ENCODE peak calls at places on chromosomes 1 and 21, in seven cellular contexts. Q is spleen, I is left ventricle myocardium inferior, B is upper lobe of right lung, Y is cardiac muscle cell, D is lower lobe of right lung, G is hepatocyte. J is an unnamed sample.

GRCh38 chr1:6005276-6005917 is 13.2 kb upstream of the NPHP4 start:
- DNase-seq in Q (peak; percentile 57), I (peak; percentile 13), B (peak; percentile 42), Y (no peak), D (peak; percentile 19), G (no peak), J (no peak)

GRCh38 chr1:216686860-216687545 is 36.2 kb downstream of the ESRRG start:
- DNase-seq in Q (no peak), I (no peak), B (no peak), Y (peak; percentile 49), D (no peak), G (peak; percentile 22), J (no peak)

GRCh38 chr1:231778009-231778719 is 151.6 kb downstream of the DISC1 start:
- DNase-seq in Q (no peak), I (peak; percentile 24), B (no peak), Y (peak; percentile 57), D (peak; percentile 56), G (peak; percentile 49), J (peak; percentile 43)

GRCh38 chr1:228994691-228995090 is 259.4 kb downstream of the RHOU start:
- DNase-seq in Q (no peak), I (no peak), B (no peak), Y (no peak), D (no peak), G (no peak), J (no peak)

GRCh38 chr1:89986020-89986419 is 8.9 kb upstream of the ZNF326 start:
- DNase-seq in Q (no peak), I (no peak), B (no peak), Y (no peak), D (no peak), G (no peak), J (no peak)

GRCh38 chr1:21511579-21512522 is 2.6 kb downstream of the ALPL start:
- DNase-seq in Q (no peak), I (peak; percentile 62), B (peak; percentile 81), Y (no peak), D (peak; percentile 77), G (peak; percentile 45), J (no peak)

GRCh38 chr21:45408271-45408791 is 3.4 kb downstream of the COL18A1 start:
- DNase-seq in Q (peak; percentile 55), I (peak; percentile 13), B (no peak), Y (no peak), D (peak; percentile 39), G (no peak), J (no peak)

GRCh38 chr1:221308534-221309511 is 429.6 kb downstream of the HLX start:
- DNase-seq in Q (no peak), I (no peak), B (no peak), Y (no peak), D (no peak), G (peak; percentile 27), J (no peak)

GRCh38 chr1:175126347-175126746 is 58.7 kb downstream of the TNN start:
- DNase-seq in Q (no peak), I (no peak), B (no peak), Y (no peak), D (no peak), G (no peak), J (no peak)

GRCh38 chr1:33094971-33095604 is 14.1 kb downstream of the AZIN2 start:
- DNase-seq in Q (no peak), I (no peak), B (no peak), Y (peak; percentile 64), D (no peak), G (peak; percentile 78), J (peak; percentile 77)

DNA sequence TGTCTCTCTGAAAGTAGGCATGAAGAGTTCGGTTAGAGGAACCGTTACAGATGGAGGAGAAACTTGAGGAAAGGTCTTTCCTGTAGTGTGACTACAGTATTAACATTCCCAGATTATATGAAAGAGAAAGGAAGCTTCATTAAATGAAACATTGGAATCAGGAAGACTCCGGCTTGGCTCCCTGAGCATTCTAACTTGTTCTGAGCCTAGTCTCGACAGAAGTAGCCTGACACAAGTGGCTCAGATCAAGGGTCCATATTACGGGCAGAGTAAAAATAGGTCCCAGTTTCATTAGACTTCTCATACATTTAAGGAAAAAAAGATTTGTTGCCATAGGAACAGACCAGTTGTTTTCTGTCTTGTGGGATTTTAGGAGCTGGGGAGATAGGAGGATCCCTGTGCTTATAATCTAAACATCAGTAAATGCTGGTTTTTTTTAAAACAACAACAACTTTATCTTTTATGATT is 12.8 kb downstream of the SMAP2 start:
- DNase-seq in Q (no peak), I (no peak), B (no peak), Y (no peak), D (no peak), G (no peak), J (no peak)
- H3K4me3 ChIP-seq in Q (peak overlapping the region; percentile 1), I (peak overlapping the region; percentile 19), B (peak overlapping the region; percentile 2), Y (no peak overlapping the region), D (peak overlapping the region; percentile 22), G (no peak overlapping the region), J (no peak overlapping the region)

DNA sequence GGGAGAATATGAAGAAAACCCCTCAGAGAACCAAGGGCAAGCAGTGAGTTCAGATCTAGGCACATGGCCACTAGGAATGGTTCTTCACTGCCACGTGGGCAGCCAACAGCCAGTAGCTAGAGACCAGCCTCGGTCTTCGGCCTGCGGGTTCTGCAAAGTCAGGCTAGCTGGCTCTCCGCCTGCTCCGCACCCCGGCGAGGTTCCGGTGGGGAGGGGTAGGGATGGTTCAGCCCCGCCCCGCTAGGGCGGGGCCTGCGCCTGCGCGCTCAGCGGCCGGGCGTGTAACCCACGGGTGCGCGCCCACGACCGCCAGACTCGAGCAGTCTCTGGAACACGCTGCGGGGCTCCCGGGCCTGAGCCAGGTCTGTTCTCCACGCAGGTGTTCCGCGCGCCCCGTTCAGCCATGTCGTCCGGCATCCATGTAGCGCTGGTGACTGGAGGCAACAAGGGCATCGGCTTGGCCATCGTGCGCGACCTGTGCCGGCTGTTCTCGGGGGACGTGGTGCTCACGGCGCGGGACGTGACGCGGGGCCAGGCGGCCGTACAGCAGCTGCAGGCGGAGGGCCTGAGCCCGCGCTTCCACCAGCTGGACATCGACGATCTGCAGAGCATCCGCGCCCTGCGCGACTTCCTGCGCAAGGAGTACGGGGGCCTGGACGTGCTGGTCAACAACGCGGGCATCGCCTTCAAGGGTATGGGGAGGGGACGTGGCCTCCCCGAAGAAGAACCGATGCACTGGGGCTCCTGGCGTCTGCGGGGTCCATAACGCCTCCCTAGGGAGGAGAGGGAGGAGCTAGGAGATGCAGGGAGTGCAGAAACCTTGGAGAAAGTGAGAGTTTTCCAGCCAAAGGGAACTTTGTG is at the start of gene CBR1:
- DNase-seq in Q (peak; percentile 97), I (peak; percentile 96), B (peak; percentile 98), Y (peak; percentile 78), D (peak; percentile 97), G (peak; percentile 90), J (peak; percentile 97)
- TF ChIP-seq CTCF in Q (no peak), I (peak; percentile 19), B (no peak), Y (no peak), D (no peak), G (no peak), J (no peak)

DNA sequence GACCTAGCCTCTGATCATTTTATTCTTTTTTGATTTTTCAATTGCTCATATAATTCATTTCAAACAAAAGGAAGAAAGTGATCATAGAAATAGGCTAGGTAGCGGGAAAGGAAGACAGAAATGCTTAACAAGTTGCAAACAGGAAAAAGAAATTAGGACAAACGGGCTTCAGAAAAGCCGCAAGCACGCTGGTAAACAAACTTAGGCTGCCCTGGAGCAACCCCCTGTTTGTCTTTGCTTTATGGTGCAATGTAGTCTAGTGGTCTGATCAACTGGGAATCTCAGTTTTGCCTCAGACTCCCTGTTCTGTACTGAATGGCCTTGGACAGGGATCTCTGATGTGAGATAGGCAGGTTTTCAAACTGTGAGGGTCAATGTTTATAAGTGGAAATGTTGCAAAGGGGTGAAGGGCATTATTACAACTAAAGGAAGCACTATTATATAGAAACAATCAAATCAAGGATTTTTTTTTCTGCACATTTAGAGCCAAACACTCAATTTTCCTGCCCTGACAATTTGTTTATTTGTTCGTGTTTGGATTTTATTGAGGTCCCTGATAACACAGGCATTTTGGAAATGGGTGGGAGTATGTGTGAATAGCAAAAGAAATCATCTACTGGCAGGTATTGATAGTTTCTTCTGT is 146.8 kb upstream of the NRIP1 start:
- DNase-seq in Q (no peak), I (no peak), B (no peak), Y (no peak), D (no peak), G (no peak), J (no peak)
- H3K4me1 ChIP-seq in Q (peaks cover 41% of the 10 kb centered on the region), I (peaks cover 19% of the 10 kb centered on the region), B (peaks cover 11% of the 10 kb centered on the region), Y (peaks cover 12% of the 10 kb centered on the region), D (peaks cover 14% of the 10 kb centered on the region), G (no peaks in the 10 kb centered on the region), J (no peaks in the 10 kb centered on the region)

GRCh38 chr21:41861255-41861654 is 17.9 kb downstream of the PRDM15 start:
- DNase-seq in Q (peak; percentile 31), I (no peak), B (peak; percentile 25), Y (no peak), D (no peak), G (no peak), J (no peak)
- H3K4me3 ChIP-seq in Q (no peak overlapping the region), I (no peak overlapping the region), B (no peak overlapping the region), Y (no peak overlapping the region), D (no peak overlapping the region), G (no peak overlapping the region), J (no peak overlapping the region)

DNA sequence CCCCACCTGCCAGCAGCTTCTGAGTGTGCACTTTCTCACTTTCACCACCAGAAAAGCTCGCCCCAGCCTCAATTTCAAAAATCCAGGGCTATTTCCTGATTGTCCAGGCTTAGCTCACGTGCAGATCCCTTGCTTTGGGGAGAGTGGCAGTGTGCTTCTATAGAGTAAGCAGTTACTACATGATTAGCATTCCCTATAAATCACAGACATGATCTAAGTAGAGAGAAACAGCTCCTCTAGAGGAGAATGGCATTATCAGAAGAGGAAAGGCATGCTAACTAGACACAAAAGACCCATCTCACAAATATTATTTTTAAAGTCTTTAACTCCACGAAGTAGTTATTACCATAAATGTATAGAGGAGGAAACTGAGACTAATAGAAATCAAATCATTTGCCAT is 455.9 kb upstream of the PKN2 start:
- DNase-seq in Q (no peak), I (no peak), B (no peak), Y (no peak), D (no peak), G (peak; percentile 14), J (no peak)
- TF ChIP-seq CTCF in Q (no peak), I (no peak), B (no peak), Y (no peak), D (no peak), G (peak; percentile 35), J (no peak)

GRCh38 chr1:25643962-25644361 is 27.4 kb downstream of the MAN1C1 start:
- DNase-seq in Q (no peak), I (no peak), B (no peak), Y (no peak), D (no peak), G (no peak), J (no peak)
- H3K4me1 ChIP-seq in Q (peaks cover 64% of the 10 kb centered on the region), I (peaks cover 82% of the 10 kb centered on the region), B (peaks cover 21% of the 10 kb centered on the region), Y (peaks cover 16% of the 10 kb centered on the region), D (peaks cover 21% of the 10 kb centered on the region), G (no peaks in the 10 kb centered on the region), J (no peaks in the 10 kb centered on the region)

GRCh38 chr1:39890880-39891279 is 7.6 kb upstream of the TRIT1 start:
- DNase-seq in Q (no peak), I (no peak), B (no peak), Y (no peak), D (no peak), G (no peak), J (no peak)

GRCh38 chr1:39890267-39890666 is 7.0 kb upstream of the TRIT1 start:
- DNase-seq in Q (no peak), I (no peak), B (no peak), Y (no peak), D (no peak), G (no peak), J (no peak)

GRCh38 chr1:39895096-39895495 is 6.6 kb downstream of the MYCL start:
- DNase-seq in Q (no peak), I (no peak), B (no peak), Y (peak; percentile 30), D (no peak), G (no peak), J (no peak)

GRCh38 chr1:39895731-39896480 is 5.8 kb downstream of the MYCL start:
- DNase-seq in Q (no peak), I (no peak), B (no peak), Y (no peak), D (no peak), G (no peak), J (no peak)

GRCh38 chr1:39892611-39893595 is 8.8 kb downstream of the MYCL start:
- DNase-seq in Q (no peak), I (no peak), B (no peak), Y (peak; percentile 72), D (no peak), G (peak; percentile 52), J (no peak)
- H3K4me3 ChIP-seq in Q (no peak overlapping the region), I (no peak overlapping the region), B (no peak overlapping the region), Y (no peak overlapping the region), D (no peak overlapping the region), G (no peak overlapping the region), J (no peak overlapping the region)